ENCODE peak calls at places on chromosomes 1 and 21, in eight cellular contexts. One of them, this sample, is unnamed.

GRCh38 chr1:101567582-101568189 is 330.9 kb downstream of the S1PR1 start:
- DNase-seq in GM03348: peak
- DNase-seq in sciatic nerve: no peak
- DNase-seq in aorta: no peak
- DNase-seq in foreskin fibroblast: peak
- DNase-seq in RCC 7860: no peak
- DNase-seq in activated CD8-positive, alpha-beta T cell treated with anti-CD3 and anti-CD28 coated beads for 36 hours: peak
- DNase-seq in psoas muscle: no peak
- DNase-seq in this sample: no peak

GRCh38 chr1:22388666-22389455 is 62.8 kb upstream of the ZBTB40 start:
- DNase-seq in activated CD8-positive, alpha-beta T cell treated with anti-CD3 and anti-CD28 coated beads for 36 hours: no peak
- DNase-seq in GM03348: peak
- DNase-seq in aorta: peak
- DNase-seq in RCC 7860: no peak
- DNase-seq in foreskin fibroblast: peak
- DNase-seq in sciatic nerve: no peak
- DNase-seq in psoas muscle: no peak
- DNase-seq in this sample: no peak

GRCh38 chr1:234851450-234852438 is 241.8 kb upstream of the IRF2BP2 start:
- DNase-seq in foreskin fibroblast: peak
- DNase-seq in GM03348: no peak
- DNase-seq in activated CD8-positive, alpha-beta T cell treated with anti-CD3 and anti-CD28 coated beads for 36 hours: peak
- DNase-seq in RCC 7860: peak
- DNase-seq in aorta: no peak
- DNase-seq in psoas muscle: no peak
- DNase-seq in sciatic nerve: no peak
- DNase-seq in this sample: no peak

GRCh38 chr1:236400061-236400638 is 6.1 kb downstream of the EDARADD start:
- DNase-seq in RCC 7860: no peak
- DNase-seq in psoas muscle: no peak
- DNase-seq in GM03348: no peak
- DNase-seq in sciatic nerve: no peak
- DNase-seq in foreskin fibroblast: no peak
- DNase-seq in activated CD8-positive, alpha-beta T cell treated with anti-CD3 and anti-CD28 coated beads for 36 hours: no peak
- DNase-seq in aorta: no peak
- DNase-seq in this sample: no peak

GRCh38 chr1:154860154-154860870 is 9.8 kb downstream of the KCNN3 start:
- DNase-seq in GM03348: no peak
- DNase-seq in psoas muscle: peak
- DNase-seq in activated CD8-positive, alpha-beta T cell treated with anti-CD3 and anti-CD28 coated beads for 36 hours: no peak
- DNase-seq in aorta: no peak
- DNase-seq in sciatic nerve: no peak
- DNase-seq in RCC 7860: peak
- DNase-seq in foreskin fibroblast: no peak
- DNase-seq in this sample: no peak

GRCh38 chr1:225519166-225519863 is 91.5 kb upstream of the LBR start:
- DNase-seq in activated CD8-positive, alpha-beta T cell treated with anti-CD3 and anti-CD28 coated beads for 36 hours: no peak
- DNase-seq in RCC 7860: no peak
- DNase-seq in aorta: no peak
- DNase-seq in GM03348: no peak
- DNase-seq in foreskin fibroblast: peak
- DNase-seq in psoas muscle: no peak
- DNase-seq in sciatic nerve: no peak
- DNase-seq in this sample: no peak

GRCh38 chr1:1431006-1431844 is 4.3 kb upstream of the VWA1 start:
- DNase-seq in psoas muscle: no peak
- DNase-seq in aorta: peak
- DNase-seq in foreskin fibroblast: no peak
- DNase-seq in GM03348: peak
- DNase-seq in activated CD8-positive, alpha-beta T cell treated with anti-CD3 and anti-CD28 coated beads for 36 hours: no peak
- DNase-seq in RCC 7860: no peak
- DNase-seq in sciatic nerve: no peak
- DNase-seq in this sample: no peak

GRCh38 chr1:156238248-156238647 is 3.7 kb upstream of the BGLAP start:
- DNase-seq in activated CD8-positive, alpha-beta T cell treated with anti-CD3 and anti-CD28 coated beads for 36 hours: no peak
- DNase-seq in aorta: no peak
- DNase-seq in psoas muscle: no peak
- DNase-seq in sciatic nerve: no peak
- DNase-seq in foreskin fibroblast: no peak
- DNase-seq in RCC 7860: no peak
- DNase-seq in GM03348: no peak
- DNase-seq in this sample: no peak

GRCh38 chr1:51750218-51750617 is 128.3 kb downstream of the NRDC start:
- DNase-seq in sciatic nerve: no peak
- DNase-seq in psoas muscle: no peak
- DNase-seq in RCC 7860: no peak
- DNase-seq in foreskin fibroblast: peak
- DNase-seq in GM03348: peak
- DNase-seq in activated CD8-positive, alpha-beta T cell treated with anti-CD3 and anti-CD28 coated beads for 36 hours: no peak
- DNase-seq in aorta: no peak
- DNase-seq in this sample: no peak

GRCh38 chr1:214542275-214543199 is 8.9 kb downstream of the PTPN14 start:
- DNase-seq in foreskin fibroblast: no peak
- DNase-seq in aorta: no peak
- DNase-seq in activated CD8-positive, alpha-beta T cell treated with anti-CD3 and anti-CD28 coated beads for 36 hours: no peak
- DNase-seq in RCC 7860: no peak
- DNase-seq in GM03348: no peak
- DNase-seq in sciatic nerve: no peak
- DNase-seq in psoas muscle: peak
- DNase-seq in this sample: no peak

GRCh38 chr21:45847870-45848269 is 133.7 kb upstream of the COL6A1 start:
- DNase-seq in activated CD8-positive, alpha-beta T cell treated with anti-CD3 and anti-CD28 coated beads for 36 hours: no peak
- DNase-seq in GM03348: no peak
- DNase-seq in RCC 7860: no peak
- DNase-seq in foreskin fibroblast: peak
- DNase-seq in aorta: peak
- DNase-seq in sciatic nerve: no peak
- DNase-seq in psoas muscle: no peak
- DNase-seq in this sample: no peak

GRCh38 chr1:69523032-69523431 is 44.7 kb upstream of the LRRC7 start:
- DNase-seq in aorta: no peak
- DNase-seq in sciatic nerve: no peak
- DNase-seq in GM03348: peak
- DNase-seq in RCC 7860: peak
- DNase-seq in activated CD8-positive, alpha-beta T cell treated with anti-CD3 and anti-CD28 coated beads for 36 hours: no peak
- DNase-seq in foreskin fibroblast: peak
- DNase-seq in psoas muscle: no peak
- DNase-seq in this sample: no peak

GRCh38 chr1:153519242-153519641 is 16.5 kb downstream of the S100A6 start:
- DNase-seq in sciatic nerve: no peak
- DNase-seq in foreskin fibroblast: no peak
- DNase-seq in GM03348: no peak
- DNase-seq in RCC 7860: no peak
- DNase-seq in aorta: no peak
- DNase-seq in activated CD8-positive, alpha-beta T cell treated with anti-CD3 and anti-CD28 coated beads for 36 hours: no peak
- DNase-seq in psoas muscle: no peak
- DNase-seq in this sample: no peak

GRCh38 chr1:200409203-200409760 is 554 bp downstream of the ZNF281 start:
- DNase-seq in sciatic nerve: peak
- DNase-seq in foreskin fibroblast: peak
- DNase-seq in GM03348: peak
- DNase-seq in aorta: peak
- DNase-seq in RCC 7860: no peak
- DNase-seq in psoas muscle: peak
- DNase-seq in activated CD8-positive, alpha-beta T cell treated with anti-CD3 and anti-CD28 coated beads for 36 hours: peak
- DNase-seq in this sample: peak

GRCh38 chr1:8563944-8564537 is 246.1 kb downstream of the SLC45A1 start:
- DNase-seq in aorta: no peak
- DNase-seq in RCC 7860: no peak
- DNase-seq in activated CD8-positive, alpha-beta T cell treated with anti-CD3 and anti-CD28 coated beads for 36 hours: no peak
- DNase-seq in sciatic nerve: no peak
- DNase-seq in GM03348: no peak
- DNase-seq in psoas muscle: no peak
- DNase-seq in foreskin fibroblast: no peak
- DNase-seq in this sample: no peak

GRCh38 chr1:100308777-100309176 is 42.8 kb downstream of the RTCA start:
- DNase-seq in activated CD8-positive, alpha-beta T cell treated with anti-CD3 and anti-CD28 coated beads for 36 hours: no peak
- DNase-seq in foreskin fibroblast: peak
- DNase-seq in sciatic nerve: no peak
- DNase-seq in GM03348: peak
- DNase-seq in psoas muscle: no peak
- DNase-seq in RCC 7860: no peak
- DNase-seq in aorta: no peak
- DNase-seq in this sample: no peak

GRCh38 chr1:206127336-206127735 is 10.1 kb upstream of the AVPR1B start:
- DNase-seq in GM03348: no peak
- DNase-seq in aorta: no peak
- DNase-seq in sciatic nerve: no peak
- DNase-seq in psoas muscle: no peak
- DNase-seq in RCC 7860: no peak
- DNase-seq in foreskin fibroblast: no peak
- DNase-seq in activated CD8-positive, alpha-beta T cell treated with anti-CD3 and anti-CD28 coated beads for 36 hours: no peak
- DNase-seq in this sample: no peak

GRCh38 chr1:2298685-2299673 is 70.9 kb downstream of the SKI start:
- DNase-seq in sciatic nerve: no peak
- DNase-seq in psoas muscle: no peak
- DNase-seq in GM03348: no peak
- DNase-seq in activated CD8-positive, alpha-beta T cell treated with anti-CD3 and anti-CD28 coated beads for 36 hours: no peak
- DNase-seq in RCC 7860: no peak
- DNase-seq in foreskin fibroblast: peak
- DNase-seq in aorta: no peak
- DNase-seq in this sample: no peak

GRCh38 chr21:41217656-41218380 is 49.9 kb downstream of the BACE2 start:
- DNase-seq in foreskin fibroblast: no peak
- DNase-seq in RCC 7860: no peak
- DNase-seq in activated CD8-positive, alpha-beta T cell treated with anti-CD3 and anti-CD28 coated beads for 36 hours: no peak
- DNase-seq in aorta: peak
- DNase-seq in GM03348: peak
- DNase-seq in psoas muscle: no peak
- DNase-seq in sciatic nerve: peak
- DNase-seq in this sample: no peak

GRCh38 chr1:41537788-41538351 is 53.4 kb upstream of the EDN2 start:
- DNase-seq in aorta: peak
- DNase-seq in sciatic nerve: peak
- DNase-seq in foreskin fibroblast: peak
- DNase-seq in activated CD8-positive, alpha-beta T cell treated with anti-CD3 and anti-CD28 coated beads for 36 hours: no peak
- DNase-seq in GM03348: peak
- DNase-seq in RCC 7860: peak
- DNase-seq in psoas muscle: peak
- DNase-seq in this sample: no peak

GRCh38 chr1:32337855-32338636 is 2.0 kb upstream of the MARCKSL1 start:
- DNase-seq in aorta: no peak
- DNase-seq in foreskin fibroblast: no peak
- DNase-seq in activated CD8-positive, alpha-beta T cell treated with anti-CD3 and anti-CD28 coated beads for 36 hours: peak
- DNase-seq in RCC 7860: no peak
- DNase-seq in sciatic nerve: peak
- DNase-seq in psoas muscle: no peak
- DNase-seq in GM03348: no peak
- DNase-seq in this sample: no peak

GRCh38 chr1:29798699-29799566 is 562.6 kb downstream of the PTPRU start:
- DNase-seq in psoas muscle: no peak
- DNase-seq in GM03348: no peak
- DNase-seq in foreskin fibroblast: no peak
- DNase-seq in activated CD8-positive, alpha-beta T cell treated with anti-CD3 and anti-CD28 coated beads for 36 hours: no peak
- DNase-seq in sciatic nerve: no peak
- DNase-seq in RCC 7860: no peak
- DNase-seq in aorta: no peak
- DNase-seq in this sample: no peak

GRCh38 chr1:243475966-243476365 is 220.1 kb downstream of the SDCCAG8 start:
- DNase-seq in sciatic nerve: no peak
- DNase-seq in activated CD8-positive, alpha-beta T cell treated with anti-CD3 and anti-CD28 coated beads for 36 hours: peak
- DNase-seq in foreskin fibroblast: no peak
- DNase-seq in aorta: no peak
- DNase-seq in psoas muscle: no peak
- DNase-seq in GM03348: no peak
- DNase-seq in RCC 7860: no peak
- DNase-seq in this sample: no peak

GRCh38 chr1:208868554-208868953 is 624.4 kb upstream of the PLXNA2 start:
- DNase-seq in psoas muscle: no peak
- DNase-seq in sciatic nerve: no peak
- DNase-seq in aorta: no peak
- DNase-seq in GM03348: peak
- DNase-seq in activated CD8-positive, alpha-beta T cell treated with anti-CD3 and anti-CD28 coated beads for 36 hours: no peak
- DNase-seq in RCC 7860: no peak
- DNase-seq in foreskin fibroblast: peak
- DNase-seq in this sample: no peak

GRCh38 chr1:39540504-39541031 is 36.0 kb downstream of the PABPC4 start:
- DNase-seq in psoas muscle: peak
- DNase-seq in aorta: no peak
- DNase-seq in RCC 7860: no peak
- DNase-seq in activated CD8-positive, alpha-beta T cell treated with anti-CD3 and anti-CD28 coated beads for 36 hours: no peak
- DNase-seq in foreskin fibroblast: peak
- DNase-seq in GM03348: no peak
- DNase-seq in sciatic nerve: peak
- DNase-seq in this sample: no peak

GRCh38 chr1:94974224-94974623 is 47.3 kb upstream of the CNN3 start:
- DNase-seq in aorta: no peak
- DNase-seq in RCC 7860: peak
- DNase-seq in psoas muscle: no peak
- DNase-seq in sciatic nerve: no peak
- DNase-seq in activated CD8-positive, alpha-beta T cell treated with anti-CD3 and anti-CD28 coated beads for 36 hours: no peak
- DNase-seq in foreskin fibroblast: peak
- DNase-seq in GM03348: peak
- DNase-seq in this sample: no peak

GRCh38 chr1:200525167-200526123 is 95.1 kb downstream of the KIF14 start:
- DNase-seq in psoas muscle: no peak
- DNase-seq in GM03348: peak
- DNase-seq in aorta: no peak
- DNase-seq in sciatic nerve: no peak
- DNase-seq in RCC 7860: peak
- DNase-seq in activated CD8-positive, alpha-beta T cell treated with anti-CD3 and anti-CD28 coated beads for 36 hours: no peak
- DNase-seq in foreskin fibroblast: peak
- DNase-seq in this sample: no peak